ENCODE peak calls at places on chromosomes 16 and 17, in six cellular contexts. P, Z, R, F, Q and M are unnamed samples. For H3K4me1, the result is how much of the 10 kb centered on the place peaks cover.

GRCh38 chr16:11253009-11253994 is 2.7 kb downstream of the SOCS1 start:
- DNase-seq in P (no peak), Z (peak), R (no peak), F (peak), Q (no peak), M (no peak)

GRCh38 chr17:10046786-10047609 is 141.9 kb upstream of the RCVRN start:
- DNase-seq in P (no peak), Z (no peak), R (no peak), F (no peak), Q (no peak), M (no peak)

GRCh38 chr17:63317166-63317845 is 128.8 kb downstream of the CYB561 start:
- DNase-seq in P (no peak), Z (no peak), R (no peak), F (no peak), Q (no peak), M (no peak)

GRCh38 chr17:7851438-7852261 is 3.2 kb upstream of the TMEM88 start:
- DNase-seq in P (peak), Z (peak), R (peak), F (peak), Q (peak), M (peak)

GRCh38 chr17:57881143-57881542 is 31.3 kb upstream of the MRPS23 start:
- DNase-seq in P (no peak), Z (no peak), R (no peak), F (no peak), Q (no peak), M (no peak)

GRCh38 chr16:67156146-67156844 is 3.4 kb downstream of the TRADD start:
- DNase-seq in P (no peak), Z (no peak), R (no peak), F (no peak), Q (no peak), M (peak)

GRCh38 chr16:83891742-83892141 is 7.2 kb upstream of the MLYCD start:
- DNase-seq in P (no peak), Z (peak), R (no peak), F (no peak), Q (no peak), M (no peak)

GRCh38 chr16:66486773-66487579 is 59.9 kb downstream of the BEAN1 start:
- DNase-seq in P (no peak), Z (no peak), R (no peak), F (no peak), Q (peak), M (no peak)

GRCh38 chr17:74759243-74759801 is 10.9 kb downstream of the NHERF1 start:
- DNase-seq in P (no peak), Z (peak), R (no peak), F (peak), Q (peak), M (no peak)

GRCh38 chr17:33241390-33241789 is 51.7 kb downstream of the ASIC2 start:
- DNase-seq in P (no peak), Z (no peak), R (no peak), F (no peak), Q (no peak), M (no peak)

GRCh38 chr16:35399133-35399532 is 1939.7 kb downstream of the TP53TG3F start:
- DNase-seq in P (no peak), Z (no peak), R (no peak), F (no peak), Q (no peak), M (no peak)

GRCh38 chr16:65767125-65767524 is 599.4 kb upstream of the CDH5 start:
- DNase-seq in P (no peak), Z (no peak), R (peak), F (no peak), Q (no peak), M (no peak)

GRCh38 chr17:77482375-77483127 is 341.8 kb downstream of the SEC14L1 start:
- DNase-seq in P (no peak), Z (no peak), R (no peak), F (no peak), Q (no peak), M (no peak)

GRCh38 chr17:77493238-77493812 is 352.6 kb downstream of the SEC14L1 start:
- DNase-seq in P (no peak), Z (no peak), R (no peak), F (no peak), Q (no peak), M (no peak)

GRCh38 chr17:53570731-53571130 is 252.0 kb upstream of the KIF2B start:
- DNase-seq in P (no peak), Z (no peak), R (no peak), F (no peak), Q (no peak), M (no peak)

GRCh38 chr16:86990451-86990850 is 326.7 kb downstream of the C16orf95 start:
- DNase-seq in P (no peak), Z (no peak), R (no peak), F (no peak), Q (no peak), M (no peak)

GRCh38 chr17:42748906-42749798 is 4.3 kb upstream of the EZH1 start:
- DNase-seq in P (no peak), Z (no peak), R (no peak), F (no peak), Q (no peak), M (no peak)

GRCh38 chr16:85238233-85238647 is 126.0 kb upstream of the CIBAR2 start:
- DNase-seq in P (peak), Z (no peak), R (peak), F (no peak), Q (peak), M (no peak)

GRCh38 chr17:2963332-2964027 is 99.9 kb downstream of the OR1D5 start:
- DNase-seq in P (no peak), Z (no peak), R (no peak), F (no peak), Q (no peak), M (no peak)

GRCh38 chr17:15945493-15946209 is 721 bp downstream of the ADORA2B start:
- DNase-seq in P (no peak), Z (no peak), R (no peak), F (no peak), Q (no peak), M (no peak)

GRCh38 chr17:10772425-10773380 is 31.2 kb downstream of the TMEM238L start:
- DNase-seq in P (no peak), Z (peak), R (peak), F (no peak), Q (no peak), M (no peak)

GRCh38 chr17:30477758-30478115 is 529 bp downstream of the GOSR1 start:
- DNase-seq in P (no peak), Z (peak), R (peak), F (peak), Q (no peak), M (no peak)

GRCh38 chr16:86714166-86714565 is 135.8 kb downstream of the FOXL1 start:
- DNase-seq in P (no peak), Z (no peak), R (peak), F (no peak), Q (no peak), M (no peak)

GRCh38 chr16:63614421-63614820 is 1507.4 kb downstream of the CDH11 start:
- DNase-seq in P (no peak), Z (no peak), R (no peak), F (no peak), Q (no peak), M (no peak)

GRCh38 chr16:29712770-29713169 is 33.0 kb downstream of the C16orf54 start:
- DNase-seq in P (no peak), Z (no peak), R (no peak), F (no peak), Q (no peak), M (no peak)

GRCh38 chr16:66204761-66205160 is 161.7 kb upstream of the CDH5 start:
- DNase-seq in P (no peak), Z (no peak), R (no peak), F (no peak), Q (no peak), M (no peak)

GRCh38 chr16:58249780-58250478 is 44.9 kb downstream of the PRSS54 start:
- DNase-seq in P (peak), Z (peak), R (peak), F (peak), Q (peak), M (peak)

GRCh38 chr17:61452301-61453290 is at the start of gene TBX4:
- DNase-seq in P (no peak), Z (no peak), R (no peak), F (no peak), Q (no peak), M (no peak)

DNA sequence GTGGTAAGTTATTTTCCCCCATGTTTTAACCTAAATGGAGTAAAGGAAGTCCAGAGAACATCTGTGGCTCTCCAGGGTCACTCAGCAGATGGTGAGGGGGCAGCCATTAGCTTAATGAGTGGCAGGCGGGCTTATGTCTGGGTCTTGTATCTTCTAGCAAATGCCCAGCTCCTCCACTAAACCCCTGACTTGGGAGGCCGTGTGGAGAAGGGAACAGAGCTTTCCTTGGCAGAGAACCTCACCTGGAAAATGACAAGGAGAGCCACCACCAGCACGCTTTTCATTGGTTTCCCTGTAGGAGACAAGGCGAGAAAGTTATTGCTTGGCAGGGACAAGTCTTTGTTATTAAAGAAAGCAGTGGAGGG is 6.6 kb downstream of the CCR7 start:
- DNase-seq in P (no peak), Z (no peak), R (no peak), F (no peak), Q (no peak), M (no peak)
- H3K4me1 ChIP-seq in P (under half), Z (under half), R (under half), F (half or more), Q (under half), M (under half)

DNA sequence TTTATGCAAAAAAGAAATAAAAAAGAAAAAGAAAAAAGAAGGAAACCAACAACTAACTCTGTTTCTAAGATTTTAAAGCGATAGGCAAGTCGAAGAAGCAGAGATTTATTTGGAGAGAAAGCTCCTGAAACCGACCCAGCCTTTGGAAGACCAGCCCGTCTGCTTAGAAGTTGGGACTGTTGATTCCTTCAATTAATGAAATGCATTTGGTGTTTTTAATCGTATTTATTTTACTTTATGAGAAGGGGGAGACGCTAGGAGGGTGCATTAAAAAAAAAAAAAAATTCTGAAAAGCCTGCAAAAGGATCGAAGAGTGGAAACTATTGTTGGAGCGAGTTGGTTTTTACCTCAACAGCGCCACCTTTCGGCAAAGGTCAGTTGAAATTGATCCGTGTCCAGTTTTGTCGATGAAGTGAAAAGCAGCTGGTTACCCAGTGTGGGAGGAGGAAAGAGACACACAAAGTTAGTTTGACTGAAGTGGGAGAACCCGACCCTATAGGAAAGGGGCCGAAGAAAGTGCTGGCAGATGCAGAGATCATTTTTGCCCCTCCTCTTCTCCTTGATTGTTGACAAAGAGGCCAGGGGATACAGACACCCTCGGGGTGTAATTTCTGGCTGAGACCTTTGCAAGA is 1.6 kb upstream of the MAF start:
- DNase-seq in P (peak), Z (peak), R (peak), F (peak), Q (peak), M (no peak)
- H3K27ac ChIP-seq in P (peak), Z (no peak), R (no peak), F (peak), Q (peak), M (no peak)

GRCh38 chr16:19696961-19697360 is 21.1 kb downstream of the KNOP1 start:
- DNase-seq in P (no peak), Z (no peak), R (no peak), F (no peak), Q (no peak), M (no peak)

GRCh38 chr16:19698480-19699465 is 19.3 kb downstream of the KNOP1 start:
- DNase-seq in P (no peak), Z (no peak), R (no peak), F (no peak), Q (no peak), M (no peak)

GRCh38 chr16:19697756-19698318 is 20.2 kb downstream of the KNOP1 start:
- DNase-seq in P (no peak), Z (no peak), R (no peak), F (no peak), Q (no peak), M (no peak)

GRCh38 chr16:19694989-19695388 is 23.0 kb downstream of the KNOP1 start:
- DNase-seq in P (no peak), Z (no peak), R (peak), F (no peak), Q (no peak), M (no peak)

DNA sequence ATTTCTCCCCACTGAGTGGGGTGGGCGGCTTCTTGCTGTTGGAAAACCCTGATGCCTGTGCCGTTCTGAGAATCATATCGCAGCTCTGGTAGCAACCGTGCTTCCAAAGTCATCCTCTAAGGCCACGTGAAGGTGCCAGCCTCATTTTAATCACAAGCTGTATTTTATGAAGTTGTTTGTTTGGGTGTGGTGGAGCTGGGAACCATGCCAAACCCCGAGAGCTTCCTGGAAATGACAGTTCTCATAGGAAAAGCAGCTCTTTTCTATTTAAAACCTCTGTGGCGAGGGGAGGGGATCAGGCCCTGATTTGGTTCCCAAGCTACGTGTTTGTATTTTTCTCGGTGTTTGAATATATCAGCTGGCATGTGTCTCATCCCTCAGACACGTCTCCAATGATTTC is 21.7 kb downstream of the KNOP1 start:
- DNase-seq in P (peak), Z (no peak), R (no peak), F (peak), Q (peak), M (no peak)
- H3K4me3 ChIP-seq in P (no peak), Z (no peak), R (no peak), F (peak), Q (no peak), M (no peak)

DNA sequence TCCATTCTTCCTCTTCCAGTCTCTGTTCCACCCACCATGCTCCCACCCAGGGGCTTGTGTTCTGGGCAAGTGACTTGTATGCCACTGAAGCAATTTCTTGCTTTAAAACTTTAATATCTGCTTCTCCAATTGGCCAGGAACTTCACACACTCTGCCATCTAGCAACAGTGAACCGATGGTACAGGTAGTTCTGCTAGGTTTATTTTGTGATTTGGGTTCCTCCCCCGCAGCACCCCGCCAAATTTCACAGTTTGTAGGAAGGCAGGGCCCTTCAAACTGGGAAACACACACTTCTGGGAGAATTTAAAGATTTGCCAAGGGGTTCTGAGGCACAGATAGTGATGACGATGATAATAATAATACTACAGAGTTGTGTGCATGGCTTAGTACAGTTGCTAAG is 3.3 kb downstream of the ARSG start:
- DNase-seq in P (no peak), Z (no peak), R (no peak), F (no peak), Q (no peak), M (no peak)
- H3K4me1 ChIP-seq in P (under half), Z (under half), R (under half), F (under half), Q (under half), M (under half)